ENCODE peak calls at places on chromosomes 16 and 17, in ten cellular contexts. O is K562, F is upper lobe of left lung, H is esophagus squamous epithelium, M is transverse colon, Z is heart left ventricle, E is uterus, G is body of pancreas, A is right lobe of liver, V is testis. L is an unnamed sample.

GRCh38 chr17:13030459-13031305 is 12.9 kb upstream of the ELAC2 start:
- DNase-seq in O (peak), F (no peak), H (no peak), M (peak), Z (no peak), E (no peak), G (peak), A (no peak), V (peak), L (peak)

GRCh38 chr17:29749045-29749825 is 126.5 kb upstream of the CORO6 start:
- DNase-seq in O (no peak), F (no peak), H (no peak), M (no peak), Z (no peak), E (no peak), G (no peak), A (no peak), V (no peak), L (no peak)

GRCh38 chr17:64706224-64707076 is 44.3 kb upstream of the SMURF2 start:
- DNase-seq in O (no peak), F (no peak), H (no peak), M (peak), Z (no peak), E (no peak), G (peak), A (no peak), V (no peak), L (peak)

GRCh38 chr16:15757075-15757386 is 99.8 kb downstream of the MYH11 start:
- DNase-seq in O (no peak), F (no peak), H (no peak), M (no peak), Z (no peak), E (no peak), G (no peak), A (no peak), V (no peak), L (no peak)

GRCh38 chr17:48601528-48602430 is 3.0 kb downstream of the HOXB6 start:
- DNase-seq in O (no peak), F (no peak), H (no peak), M (peak), Z (no peak), E (no peak), G (no peak), A (no peak), V (no peak), L (no peak)

GRCh38 chr16:75292691-75293090 is 41.3 kb upstream of the BCAR1 start:
- DNase-seq in O (no peak), F (no peak), H (no peak), M (no peak), Z (no peak), E (no peak), G (no peak), A (no peak), V (no peak), L (no peak)

GRCh38 chr17:16081507-16082087 is 82.0 kb downstream of the TTC19 start:
- DNase-seq in O (no peak), F (no peak), H (no peak), M (no peak), Z (no peak), E (no peak), G (no peak), A (no peak), V (no peak), L (no peak)

GRCh38 chr17:41002814-41003213 is 3.1 kb upstream of the KRTAP3-2 start:
- DNase-seq in O (no peak), F (no peak), H (no peak), M (no peak), Z (no peak), E (no peak), G (no peak), A (no peak), V (no peak), L (peak)

GRCh38 chr16:4316732-4317461 is 1.0 kb downstream of the GLIS2 start:
- DNase-seq in O (no peak), F (peak), H (no peak), M (peak), Z (peak), E (peak), G (peak), A (no peak), V (no peak), L (peak)

GRCh38 chr17:73323622-73324455 is 12.0 kb upstream of the CDC42EP4 start:
- DNase-seq in O (no peak), F (no peak), H (no peak), M (no peak), Z (peak), E (peak), G (no peak), A (no peak), V (no peak), L (no peak)

GRCh38 chr17:44623070-44623725 is 33.1 kb upstream of the MEIOC start:
- DNase-seq in O (no peak), F (no peak), H (no peak), M (no peak), Z (no peak), E (no peak), G (no peak), A (no peak), V (no peak), L (no peak)

GRCh38 chr17:1978396-1978962 is 46.7 kb downstream of the RTN4RL1 start:
- DNase-seq in O (no peak), F (no peak), H (no peak), M (no peak), Z (no peak), E (no peak), G (no peak), A (no peak), V (no peak), L (no peak)

GRCh38 chr16:63697736-63698135 is 1424.1 kb downstream of the CDH11 start:
- DNase-seq in O (no peak), F (no peak), H (no peak), M (no peak), Z (no peak), E (no peak), G (no peak), A (no peak), V (no peak), L (no peak)

GRCh38 chr17:19354123-19354522 is 8.4 kb downstream of the B9D1 start:
- DNase-seq in O (no peak), F (no peak), H (no peak), M (no peak), Z (no peak), E (no peak), G (no peak), A (no peak), V (no peak), L (peak)

GRCh38 chr17:66359351-66359750 is 56.9 kb downstream of the PRKCA start:
- DNase-seq in O (no peak), F (no peak), H (no peak), M (no peak), Z (no peak), E (no peak), G (no peak), A (no peak), V (no peak), L (no peak)

GRCh38 chr17:78557598-78558039 is 19.6 kb downstream of the DNAH17 start:
- DNase-seq in O (no peak), F (no peak), H (no peak), M (no peak), Z (no peak), E (no peak), G (no peak), A (no peak), V (no peak), L (peak)

GRCh38 chr17:74579910-74580309 is 12.2 kb downstream of the CD300LD start:
- DNase-seq in O (no peak), F (no peak), H (no peak), M (no peak), Z (no peak), E (no peak), G (no peak), A (no peak), V (no peak), L (no peak)
- TF ChIP-seq POLR2A in O (no peak), F (no peak), H (no peak), M (no peak), Z (no peak), E (no peak), G (no peak), A (no peak), V (no peak), L (no peak)

DNA sequence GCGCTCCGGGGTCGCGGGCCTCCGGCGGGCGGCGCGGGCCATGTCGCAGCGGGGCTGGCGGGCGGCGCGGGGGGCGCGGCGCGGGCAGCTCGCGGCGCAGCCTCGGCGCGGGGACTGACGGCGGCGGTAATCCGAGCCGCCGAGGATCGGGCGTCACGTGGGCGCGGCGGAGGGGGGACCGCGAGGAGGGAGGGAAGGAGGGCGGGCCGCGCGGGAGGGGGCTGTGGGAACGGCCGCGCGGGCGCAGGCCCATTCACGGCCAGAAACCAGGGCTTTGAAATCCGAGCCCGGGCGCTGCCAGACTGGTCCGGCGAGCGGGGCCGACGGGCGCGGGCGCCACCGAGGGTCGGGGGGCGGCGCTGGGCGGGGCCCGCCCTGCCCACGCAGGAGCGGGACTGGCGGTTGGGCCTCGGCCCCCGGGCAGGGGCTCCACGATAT is at the start of gene MTSS2:
- DNase-seq in O (peak), F (peak), H (no peak), M (peak), Z (peak), E (peak), G (peak), A (peak), V (peak), L (peak)
- TF ChIP-seq POLR2A in O (no peak), F (peak), H (peak), M (no peak), Z (no peak), E (peak), G (no peak), A (peak), V (no peak), L (peak)

DNA sequence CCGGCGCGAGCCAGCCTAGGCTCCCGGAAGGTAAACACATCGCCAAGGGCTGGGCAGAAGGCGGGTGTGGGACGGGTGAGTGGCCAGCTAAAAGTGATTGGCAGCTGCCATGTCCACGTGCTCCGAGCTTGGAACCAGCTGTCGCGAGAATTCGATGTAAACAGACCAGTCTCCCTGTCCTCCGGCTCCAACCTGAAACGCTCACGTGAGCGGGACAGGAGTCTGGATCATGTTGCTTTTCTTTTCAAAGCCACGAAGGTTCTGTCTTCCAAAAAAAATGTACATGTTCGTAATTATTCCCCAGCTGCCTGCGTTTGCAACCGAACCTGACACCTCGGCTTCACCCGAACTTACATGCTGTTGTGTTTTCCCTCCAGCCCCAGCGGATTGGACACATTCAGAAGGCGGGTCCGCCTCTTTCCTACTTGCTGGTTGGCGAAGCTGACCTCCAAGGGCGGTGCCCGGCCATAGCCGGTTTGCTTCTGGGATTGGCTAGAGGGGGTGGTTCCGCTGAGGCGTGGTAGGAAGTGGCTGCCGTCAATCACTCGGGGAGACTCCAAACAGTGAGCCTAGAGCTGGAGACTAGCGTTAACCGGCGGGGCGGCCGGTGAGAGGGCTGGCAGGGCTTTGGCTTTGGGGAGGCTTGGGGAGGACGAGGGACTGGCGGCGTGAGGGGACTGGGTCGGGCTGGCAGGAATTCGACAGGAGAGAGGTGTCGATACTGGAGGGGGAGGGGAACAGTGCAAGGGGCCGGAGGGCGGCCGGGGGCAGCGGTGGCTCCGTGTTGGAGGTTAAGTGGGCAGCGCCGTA is at the start of gene BCAS3:
- DNase-seq in O (peak), F (peak), H (peak), M (peak), Z (peak), E (peak), G (peak), A (peak), V (peak), L (peak)
- TF ChIP-seq POLR2A in O (peak), F (peak), H (peak), M (peak), Z (peak), E (peak), G (peak), A (peak), V (peak), L (peak)

GRCh38 chr16:1950559-1950958 is 3.9 kb downstream of the RPL3L start:
- DNase-seq in O (no peak), F (no peak), H (no peak), M (no peak), Z (peak), E (no peak), G (no peak), A (no peak), V (no peak), L (no peak)
- TF ChIP-seq POLR2A in O (no peak), F (no peak), H (no peak), M (no peak), Z (no peak), E (no peak), G (no peak), A (no peak), V (no peak), L (no peak)

GRCh38 chr17:50425682-50426471 is at the start of gene ACSF2:
- DNase-seq in O (peak), F (peak), H (peak), M (peak), Z (peak), E (peak), G (peak), A (peak), V (peak), L (peak)
- TF ChIP-seq POLR2A in O (no peak), F (peak), H (peak), M (peak), Z (no peak), E (peak), G (peak), A (peak), V (no peak), L (peak)

GRCh38 chr16:85286066-85286712 is 173.9 kb upstream of the CIBAR2 start:
- DNase-seq in O (no peak), F (no peak), H (no peak), M (no peak), Z (peak), E (peak), G (peak), A (peak), V (peak), L (no peak)
- TF ChIP-seq POLR2A in O (no peak), F (no peak), H (no peak), M (no peak), Z (no peak), E (no peak), G (no peak), A (peak), V (no peak), L (no peak)

DNA sequence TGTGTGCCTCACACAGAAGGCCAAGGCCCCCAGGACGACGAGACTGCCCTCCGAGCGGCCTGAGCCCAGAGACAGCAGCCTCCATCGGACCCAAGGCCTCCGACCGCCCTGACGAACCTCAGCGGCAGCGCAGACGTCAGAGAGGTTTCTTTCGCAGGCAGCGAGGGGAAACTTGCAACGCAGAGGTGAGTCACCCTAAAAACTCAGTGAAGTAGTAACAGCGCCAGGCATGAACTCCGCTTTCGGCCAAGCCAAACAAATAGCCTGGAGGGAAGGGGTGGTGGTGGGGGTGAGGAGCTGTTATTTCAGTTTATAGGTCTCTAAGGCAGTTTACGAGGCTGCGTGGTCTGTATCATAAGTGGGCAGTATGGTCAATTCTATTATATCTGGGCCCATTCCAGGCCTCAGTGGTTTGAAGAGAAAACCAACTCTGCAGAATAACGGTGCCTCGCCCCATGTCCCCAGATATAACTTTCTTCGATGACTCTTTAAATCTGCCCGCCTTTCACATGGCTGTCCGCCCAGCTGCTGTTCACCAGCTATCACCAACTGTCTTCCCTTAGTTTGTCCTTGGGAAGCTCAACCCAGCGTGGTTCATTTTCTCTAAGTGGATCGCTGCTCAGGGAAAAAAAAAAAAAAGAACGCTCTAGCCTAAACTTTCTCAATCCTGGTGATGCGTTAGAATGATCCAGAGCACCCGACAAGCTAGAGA is 43.5 kb upstream of the FOXF1 start:
- DNase-seq in O (no peak), F (no peak), H (no peak), M (peak), Z (no peak), E (no peak), G (no peak), A (no peak), V (no peak), L (no peak)
- TF ChIP-seq POLR2A in O (no peak), F (no peak), H (no peak), M (no peak), Z (no peak), E (no peak), G (no peak), A (no peak), V (no peak), L (no peak)

GRCh38 chr17:80277751-80278671 is 17.4 kb downstream of the RNF213 start:
- DNase-seq in O (no peak), F (no peak), H (no peak), M (no peak), Z (no peak), E (no peak), G (no peak), A (no peak), V (no peak), L (peak)
- TF ChIP-seq POLR2A in O (no peak), F (no peak), H (no peak), M (no peak), Z (no peak), E (no peak), G (no peak), A (no peak), V (no peak), L (peak)